ENCODE peak calls at places on chromosome 15, in eight cellular contexts. C is nucleus accumbens, H is A172, D is AG20443, S is endothelial cell, R is cardiac septum, E is SW480, T is NCI-H2081. O is an unnamed sample.

GRCh38 chr15:92157666-92158298 is 235.9 kb upstream of the ST8SIA2 start:
- DNase-seq in H (no peak), R (no peak), E (peak; percentile 50), T (no peak), D (no peak), C (no peak), S (no peak), O (no peak)

GRCh38 chr15:65791335-65792129 is 561 bp downstream of the DENND4A start:
- DNase-seq in C (peak; percentile 48), R (peak; percentile 80), T (peak; percentile 56), D (peak; percentile 22), E (peak; percentile 68), S (peak; percentile 53), H (no peak), O (peak; percentile 42)

GRCh38 chr15:72050700-72051099 is 67.2 kb downstream of the MYO9A start:
- DNase-seq in T (no peak), H (no peak), S (no peak), D (peak; percentile 24), E (no peak), R (no peak), C (no peak), O (peak; percentile 11)

GRCh38 chr15:87916208-87916607 is 340.3 kb downstream of the NTRK3 start:
- DNase-seq in C (no peak), H (no peak), R (no peak), T (no peak), D (no peak), E (no peak), S (no peak), O (no peak)

GRCh38 chr15:57927091-57927631 is 138.3 kb downstream of the ALDH1A2 start:
- DNase-seq in T (no peak), H (no peak), S (no peak), R (no peak), E (no peak), D (no peak), C (no peak), O (no peak)

GRCh38 chr15:70056091-70056680 is 41.5 kb downstream of the TLE3 start:
- DNase-seq in H (no peak), S (no peak), E (no peak), T (no peak), D (no peak), R (peak; percentile 36), C (no peak), O (no peak)

GRCh38 chr15:75650908-75651809 is 3.4 kb downstream of the SNX33 start:
- DNase-seq in D (no peak), S (no peak), T (no peak), H (peak; percentile 50), C (no peak), E (no peak), R (no peak), O (peak; percentile 31)

GRCh38 chr15:27704939-27705514 is 394.1 kb downstream of the OCA2 start:
- DNase-seq in E (no peak), T (no peak), R (no peak), H (no peak), S (no peak), C (peak; percentile 57), D (no peak), O (no peak)

GRCh38 chr15:55742498-55742926 is 440 bp downstream of the PRTG start:
- DNase-seq in S (peak; percentile 49), R (no peak), D (peak; percentile 60), E (no peak), T (peak; percentile 48), H (peak; percentile 19), C (no peak), O (peak; percentile 16)

GRCh38 chr15:63019539-63020109 is 22.9 kb upstream of the TPM1 start:
- DNase-seq in D (peak; percentile 28), H (peak; percentile 90), T (no peak), S (no peak), E (peak; percentile 13), C (no peak), R (no peak), O (no peak)

GRCh38 chr15:77409259-77410156 is 10.4 kb downstream of the PEAK1 start:
- DNase-seq in T (no peak), H (no peak), D (no peak), E (no peak), C (no peak), R (no peak), S (no peak), O (no peak)

GRCh38 chr15:84079885-84080777 is 155.4 kb upstream of the GOLGA6L4 start:
- DNase-seq in D (peak; percentile 21), T (peak; percentile 60), H (no peak), C (peak; percentile 7), R (no peak), S (peak; percentile 45), E (no peak), O (no peak)

GRCh38 chr15:58771621-58772235 is 626 bp downstream of the MINDY2 start:
- DNase-seq in S (no peak), R (peak; percentile 81), E (no peak), D (peak; percentile 40), T (no peak), C (no peak), H (peak; percentile 25), O (no peak)

GRCh38 chr15:58043192-58043903 is 22.2 kb downstream of the ALDH1A2 start:
- DNase-seq in R (no peak), H (peak; percentile 20), D (peak; percentile 36), E (peak; percentile 46), T (peak; percentile 30), S (peak; percentile 28), C (no peak), O (peak; percentile 36)

O was measured in AG08395.